ENCODE peak calls at places on chromosomes 16 and 17, in five cellular contexts. A is K562, U is HepG2, B is SK-N-SH, L is A549. D is an unnamed sample.

GRCh38 chr17:65177901-65178300 is 40.7 kb downstream of the RGS9 start:
- DNase-seq in U (no peak), L (no peak), A (no peak), B (no peak), D (no peak)

GRCh38 chr17:68288804-68289203 is 2.1 kb downstream of the SLC16A6 start:
- DNase-seq in U (no peak), L (no peak), A (no peak), B (no peak), D (peak)

GRCh38 chr16:66367968-66368891 is 1.7 kb downstream of the CDH5 start:
- DNase-seq in U (no peak), L (no peak), A (no peak), B (no peak), D (no peak)

GRCh38 chr16:47780213-47780612 is 319.1 kb downstream of the PHKB start:
- DNase-seq in L (no peak), U (no peak), A (no peak), B (no peak), D (no peak)

GRCh38 chr16:17921357-17921978 is 415.1 kb downstream of the NPIPA8 start:
- DNase-seq in L (no peak), U (peak), A (peak), B (peak), D (peak)

GRCh38 chr17:40647549-40648325 is at the start of gene SMARCE1:
- DNase-seq in L (peak), U (peak), B (peak), A (peak), D (peak)

GRCh38 chr16:50266337-50267091 is at the start of gene ADCY7:
- DNase-seq in U (no peak), L (no peak), A (peak), B (peak), D (no peak)

GRCh38 chr16:2004795-2005517 is 4.7 kb downstream of the ZNF598 start:
- DNase-seq in A (no peak), B (no peak), L (no peak), U (no peak), D (no peak)

GRCh38 chr16:3520398-3520797 is 19.6 kb downstream of the CLUAP1 start:
- DNase-seq in U (no peak), L (no peak), A (no peak), B (no peak), D (no peak)

GRCh38 chr17:410674-411401 is 58.2 kb upstream of the RPH3AL start:
- DNase-seq in A (peak), B (peak), U (no peak), L (no peak), D (no peak)

GRCh38 chr16:12016166-12016947 is 39.8 kb downstream of the SNX29 start:
- DNase-seq in U (no peak), B (no peak), A (no peak), L (no peak), D (no peak)

GRCh38 chr16:48877946-48878345 is 268.0 kb upstream of the N4BP1 start:
- DNase-seq in A (no peak), U (no peak), L (no peak), B (no peak), D (no peak)

GRCh38 chr17:77503916-77504651 is 363.3 kb downstream of the SEC14L1 start:
- DNase-seq in L (no peak), B (peak), U (no peak), A (no peak), D (no peak)

GRCh38 chr16:49382916-49383315 is 9.3 kb downstream of the C16orf78 start:
- DNase-seq in B (no peak), L (no peak), U (peak), A (no peak), D (no peak)

GRCh38 chr16:10332301-10332700 is 53.6 kb upstream of the ATF7IP2 start:
- DNase-seq in L (no peak), U (peak), A (no peak), B (no peak), D (no peak)

GRCh38 chr17:78343099-78343432 is 16.8 kb downstream of the SOCS3 start:
- DNase-seq in U (no peak), B (peak), A (no peak), L (peak), D (no peak)

GRCh38 chr16:35574011-35574410 is 2114.6 kb downstream of the TP53TG3F start:
- DNase-seq in B (peak), A (no peak), L (no peak), U (no peak), D (no peak)

GRCh38 chr17:68511671-68512246 is 471 bp upstream of the PRKAR1A start:
- DNase-seq in U (peak), L (peak), A (peak), B (peak), D (peak)

GRCh38 chr17:9256944-9257629 is 235.8 kb downstream of the NTN1 start:
- DNase-seq in B (no peak), U (no peak), A (no peak), L (no peak), D (no peak)

GRCh38 chr16:27246439-27246838 is 22.1 kb downstream of the NSMCE1 start:
- DNase-seq in B (no peak), L (no peak), A (no peak), U (no peak), D (no peak)

GRCh38 chr16:27199747-27200146 is 3.6 kb upstream of the KDM8 start:
- DNase-seq in L (no peak), B (no peak), U (no peak), A (no peak), D (peak)

GRCh38 chr16:49441366-49441780 is 67.8 kb downstream of the C16orf78 start:
- DNase-seq in U (no peak), B (peak), L (no peak), A (no peak), D (no peak)

GRCh38 chr16:17359778-17360177 is 111.0 kb downstream of the XYLT1 start:
- DNase-seq in U (no peak), B (peak), A (no peak), L (no peak), D (peak)

GRCh38 chr17:59845595-59846390 is 47.0 kb downstream of the TUBD1 start:
- DNase-seq in U (peak), A (peak), L (peak), B (no peak), D (peak)

GRCh38 chr16:57748596-57748995 is 13.0 kb downstream of the KATNB1 start:
- DNase-seq in B (no peak), A (no peak), U (no peak), L (no peak), D (no peak)

GRCh38 chr17:32909787-32910369 is 18.1 kb upstream of the TMEM98 start:
- DNase-seq in U (peak), B (peak), L (peak), A (peak), D (peak)

GRCh38 chr17:15384142-15384803 is 42.9 kb upstream of the TEKT3 start:
- DNase-seq in L (no peak), B (no peak), A (no peak), U (no peak), D (no peak)

GRCh38 chr16:4246777-4247476 is 5.0 kb upstream of the SRL start:
- DNase-seq in B (no peak), A (no peak), U (no peak), L (no peak), D (no peak)

GRCh38 chr16:67396159-67396774 is 3.0 kb upstream of the TPPP3 start:
- DNase-seq in U (peak), L (peak), B (peak), A (peak), D (no peak)

GRCh38 chr16:85313541-85314208 is 201.4 kb upstream of the CIBAR2 start:
- DNase-seq in U (no peak), B (peak), A (no peak), L (no peak), D (no peak)

GRCh38 chr17:33519692-33520091 is 226.6 kb upstream of the ASIC2 start:
- DNase-seq in B (no peak), L (no peak), A (peak), U (no peak), D (no peak)

GRCh38 chr17:39722104-39722503 is 8.2 kb downstream of the MIEN1 start:
- DNase-seq in U (no peak), B (no peak), L (no peak), A (no peak), D (no peak)

GRCh38 chr16:28924399-28924761 is 658 bp downstream of the RABEP2 start:
- DNase-seq in L (no peak), B (no peak), U (no peak), A (no peak), D (no peak)
- TF ChIP-seq REST in L (no peak), B (no peak), U (no peak), A (no peak), D (no peak)

DNA sequence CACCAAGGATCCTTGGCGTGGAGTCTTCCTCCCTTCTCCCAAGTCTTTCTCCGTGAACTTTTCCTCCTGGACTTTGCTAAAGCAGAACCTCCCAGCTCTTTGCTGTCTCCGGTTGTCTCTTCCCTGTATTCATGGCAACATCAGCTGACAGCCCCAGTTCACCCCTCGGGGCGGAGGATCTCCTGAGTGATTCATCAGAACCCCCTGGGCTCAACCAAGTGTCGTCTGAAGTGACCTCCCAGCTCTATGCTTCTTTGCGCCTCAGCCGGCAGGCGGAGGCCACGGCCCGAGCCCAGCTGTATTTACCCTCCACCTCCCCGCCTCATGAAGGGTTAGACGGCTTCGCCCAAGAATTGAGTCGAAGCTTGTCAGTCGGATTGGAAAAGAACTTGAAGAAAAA is 943 bp downstream of the CNTROB start:
- DNase-seq in A (peak), B (no peak), L (peak), U (peak), D (peak)
- TF ChIP-seq CTCF in A (peak), B (peak), L (peak), U (peak), D (no peak)

GRCh38 chr16:69839240-69839688 is 77.1 kb downstream of the WWP2 start:
- DNase-seq in L (no peak), U (peak), B (no peak), A (no peak), D (no peak)
- H3K27ac ChIP-seq in L (no peak), U (peak), B (no peak), A (no peak), D (no peak)

GRCh38 chr17:43003542-43004172 is 2.9 kb upstream of the IFI35 start:
- DNase-seq in A (no peak), B (no peak), U (peak), L (no peak), D (no peak)
- TF ChIP-seq REST in A (no peak), B (no peak), U (no peak), L (no peak), D (no peak)

GRCh38 chr16:8714143-8714542 is 39.7 kb downstream of the ABAT start:
- DNase-seq in A (no peak), B (peak), L (no peak), U (no peak), D (no peak)
- TF ChIP-seq CTCF in A (no peak), B (no peak), L (no peak), U (no peak), D (no peak)

DNA sequence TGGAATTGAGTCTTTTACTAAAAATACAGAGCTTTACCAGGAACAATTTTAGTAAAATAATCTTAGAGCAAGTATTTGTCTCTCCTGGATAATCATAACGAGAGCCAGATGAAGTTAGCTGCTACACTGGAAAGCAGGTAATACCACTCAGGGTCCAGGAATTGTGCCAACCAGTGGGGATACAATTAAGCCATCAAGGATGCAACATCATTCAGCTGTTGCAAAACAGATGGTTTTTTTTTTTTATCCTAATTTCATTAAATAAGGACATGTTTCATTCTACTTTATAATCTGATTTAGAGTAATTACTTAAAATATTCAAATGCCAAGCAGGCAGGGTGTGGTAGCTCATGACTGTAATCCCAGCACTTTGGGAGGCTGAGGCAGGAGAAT is 10.2 kb downstream of the MMD start:
- DNase-seq in L (no peak), U (no peak), B (peak), A (no peak), D (no peak)
- H3K27ac ChIP-seq in L (peak), U (peak), B (peak), A (no peak), D (no peak)

DNA sequence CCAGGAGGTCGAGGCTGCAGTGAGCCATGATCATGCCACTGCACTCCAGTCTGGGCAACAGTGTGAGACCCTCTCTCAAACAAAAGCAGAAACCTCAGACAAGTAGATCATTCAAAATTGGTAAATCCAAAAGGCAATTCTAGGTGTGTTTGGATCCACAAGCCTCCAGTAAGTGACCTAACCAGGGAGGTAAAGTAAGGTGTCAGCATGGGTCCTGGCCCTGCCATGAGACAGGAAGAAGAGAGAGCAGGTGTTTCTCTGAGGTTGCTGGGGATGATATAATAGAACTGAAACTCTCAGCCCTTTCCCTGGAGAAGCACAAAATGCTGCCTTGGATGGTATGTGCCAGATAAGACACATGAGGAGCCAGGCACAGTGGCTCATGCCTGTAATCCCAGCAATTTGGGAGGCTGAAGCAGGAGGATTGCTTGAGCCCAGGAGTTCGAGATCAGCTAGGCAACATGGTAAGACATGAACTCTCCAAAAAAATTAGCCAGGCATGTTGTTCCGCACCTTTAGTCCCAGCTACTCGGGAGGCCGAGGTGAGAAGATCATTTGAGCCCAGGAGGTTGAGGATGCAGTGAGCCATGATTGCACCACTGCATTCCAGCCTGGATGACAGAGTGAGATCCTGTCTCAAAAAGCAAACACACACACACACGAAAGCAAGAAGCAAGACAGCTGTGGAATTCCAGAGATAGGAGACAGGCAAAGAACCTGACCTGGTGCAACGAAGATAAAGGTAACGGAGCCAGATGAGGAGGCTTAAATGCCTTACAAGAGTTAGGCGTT is 6.5 kb downstream of the TM4SF5 start:
- DNase-seq in B (no peak), A (no peak), L (no peak), U (peak), D (no peak)
- TF ChIP-seq REST in B (no peak), A (no peak), L (no peak), U (no peak), D (no peak)

GRCh38 chr17:81700353-81701287 is 2.5 kb upstream of the MRPL12 start:
- DNase-seq in A (no peak), L (no peak), U (no peak), B (no peak), D (no peak)

GRCh38 chr17:81703747-81704654 is 834 bp downstream of the MRPL12 start:
- DNase-seq in U (no peak), L (no peak), B (no peak), A (peak), D (no peak)

GRCh38 chr17:81702934-81703746 is at the start of gene MRPL12:
- DNase-seq in A (peak), U (peak), L (peak), B (peak), D (peak)

GRCh38 chr17:81697261-81698044 is 5.7 kb upstream of the MRPL12 start:
- DNase-seq in U (no peak), B (no peak), L (no peak), A (no peak), D (no peak)

GRCh38 chr17:81701288-81702071 is 1.7 kb upstream of the MRPL12 start:
- DNase-seq in U (no peak), L (no peak), A (peak), B (no peak), D (peak)
- TF ChIP-seq CTCF in U (peak), L (no peak), A (peak), B (peak), D (peak)

GRCh38 chr17:28867276-28867675 is 12.5 kb downstream of the ERAL1 start:
- DNase-seq in U (no peak), L (no peak), A (no peak), B (no peak), D (no peak)
- H3K27ac ChIP-seq in U (no peak), L (no peak), A (peak), B (no peak), D (no peak)

DNA sequence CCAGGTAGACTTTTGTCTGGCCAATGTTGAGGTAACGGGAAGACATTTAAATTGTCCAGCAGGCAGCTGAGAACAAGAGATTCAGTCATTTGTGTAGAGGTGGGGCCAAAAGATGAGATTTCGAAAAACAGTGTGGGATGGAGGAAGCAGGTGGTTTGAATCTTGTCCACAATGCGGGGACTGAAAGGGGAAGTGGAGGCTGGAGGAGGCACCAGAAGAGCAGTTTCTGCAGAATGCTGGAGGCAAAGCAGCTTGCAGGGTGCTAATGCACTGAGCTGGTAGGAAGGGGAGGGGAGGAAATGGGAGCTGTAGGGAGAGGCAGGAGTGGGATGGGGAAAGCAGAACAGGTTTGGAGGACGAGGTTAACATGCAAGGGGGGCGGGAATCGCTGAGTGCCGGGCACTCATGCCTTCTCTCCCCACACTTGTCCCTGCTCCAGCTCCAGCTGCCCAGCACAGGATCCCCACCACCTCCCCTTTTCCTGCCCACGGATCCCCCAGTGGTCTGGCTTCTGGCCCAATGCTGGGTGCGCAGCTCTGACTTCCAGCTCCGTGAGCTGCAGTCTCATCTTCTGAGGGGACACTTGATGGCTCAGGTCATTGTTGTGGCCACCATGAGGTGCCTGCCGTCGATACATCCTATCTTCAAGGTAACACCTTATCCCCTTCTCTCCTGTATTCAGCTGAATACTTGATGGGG is 9.4 kb downstream of the C17orf100 start:
- DNase-seq in U (no peak), A (no peak), B (no peak), L (no peak), D (no peak)
- TF ChIP-seq REST in U (no peak), A (no peak), B (no peak), L (no peak), D (no peak)